ENCODE peak calls at places on chromosomes 1 and 21, in six cellular contexts. K, O, M, Q, H and U are unnamed samples.

GRCh38 chr1:163589735-163590134 is 268.0 kb downstream of the NUF2 start:
- DNase-seq in K (no peak), O (no peak), M (no peak), Q (no peak), H (no peak), U (no peak)

GRCh38 chr1:198794498-198794897 is 155.7 kb downstream of the PTPRC start:
- DNase-seq in K (no peak), O (no peak), M (no peak), Q (no peak), H (peak; percentile 75), U (no peak)

GRCh38 chr21:42297372-42297771 is 17.8 kb downstream of the TFF3 start:
- DNase-seq in K (no peak), O (no peak), M (no peak), Q (no peak), H (no peak), U (no peak)

GRCh38 chr1:211501671-211502413 is 9.9 kb upstream of the RD3 start:
- DNase-seq in K (no peak), O (no peak), M (no peak), Q (no peak), H (peak; percentile 33), U (no peak)

GRCh38 chr1:234214129-234214910 is 158.9 kb upstream of the COA6 start:
- DNase-seq in K (no peak), O (peak; percentile 14), M (peak; percentile 85), Q (peak; percentile 28), H (no peak), U (peak; percentile 83)

GRCh38 chr1:92476071-92476607 is 10.6 kb downstream of the GFI1 start:
- DNase-seq in K (no peak), O (peak; percentile 41), M (peak; percentile 80), Q (no peak), H (no peak), U (peak; percentile 32)

GRCh38 chr1:1943834-1944570 is 24.9 kb upstream of the TMEM52 start:
- DNase-seq in K (no peak), O (peak; percentile 54), M (peak; percentile 92), Q (peak; percentile 56), H (peak; percentile 31), U (peak; percentile 95)

GRCh38 chr1:184157396-184157747 is 105.8 kb downstream of the TSEN15 start:
- DNase-seq in K (no peak), O (no peak), M (no peak), Q (no peak), H (no peak), U (no peak)

GRCh38 chr1:234141006-234141405 is 232.2 kb upstream of the COA6 start:
- DNase-seq in K (no peak), O (no peak), M (no peak), Q (no peak), H (no peak), U (no peak)

GRCh38 chr1:205451759-205452164 is 4.1 kb downstream of the BLACAT1 start:
- DNase-seq in K (no peak), O (no peak), M (no peak), Q (no peak), H (no peak), U (peak; percentile 88)

GRCh38 chr1:25689686-25690381 is 73.2 kb downstream of the MAN1C1 start:
- DNase-seq in K (no peak), O (no peak), M (no peak), Q (no peak), H (no peak), U (no peak)

GRCh38 chr21:39670741-39671140 is 58.0 kb downstream of the B3GALT5 start:
- DNase-seq in K (no peak), O (no peak), M (no peak), Q (no peak), H (no peak), U (no peak)

GRCh38 chr1:40153073-40153770 is 8.0 kb upstream of the RLF start:
- DNase-seq in K (no peak), O (no peak), M (no peak), Q (no peak), H (peak; percentile 82), U (peak; percentile 21)

GRCh38 chr1:189693140-189693539 is 784.5 kb downstream of the BRINP3 start:
- DNase-seq in K (no peak), O (no peak), M (no peak), Q (no peak), H (peak; percentile 23), U (no peak)

GRCh38 chr1:8169364-8170058 is 143.4 kb upstream of the ERRFI1 start:
- DNase-seq in K (peak; percentile 53), O (peak; percentile 67), M (no peak), Q (peak; percentile 65), H (peak; percentile 92), U (no peak)

GRCh38 chr1:245301162-245301580 is 146.4 kb downstream of the KIF26B start:
- DNase-seq in K (no peak), O (no peak), M (no peak), Q (peak; percentile 15), H (peak; percentile 89), U (no peak)
- H3K4me3 ChIP-seq in K (no peak overlapping the region), O (no peak overlapping the region), M (no peak overlapping the region), Q (no peak overlapping the region), H (peak overlapping the region; percentile 18), U (no peak overlapping the region)

GRCh38 chr1:218717611-218718010 is 372.5 kb downstream of the TGFB2 start:
- DNase-seq in K (no peak), O (no peak), M (no peak), Q (no peak), H (peak; percentile 59), U (no peak)

GRCh38 chr1:218715961-218716669 is 371.0 kb downstream of the TGFB2 start:
- DNase-seq in K (no peak), O (no peak), M (no peak), Q (no peak), H (no peak), U (no peak)

GRCh38 chr1:218718977-218719376 is 373.8 kb downstream of the TGFB2 start:
- DNase-seq in K (no peak), O (no peak), M (no peak), Q (no peak), H (peak; percentile 42), U (no peak)

DNA sequence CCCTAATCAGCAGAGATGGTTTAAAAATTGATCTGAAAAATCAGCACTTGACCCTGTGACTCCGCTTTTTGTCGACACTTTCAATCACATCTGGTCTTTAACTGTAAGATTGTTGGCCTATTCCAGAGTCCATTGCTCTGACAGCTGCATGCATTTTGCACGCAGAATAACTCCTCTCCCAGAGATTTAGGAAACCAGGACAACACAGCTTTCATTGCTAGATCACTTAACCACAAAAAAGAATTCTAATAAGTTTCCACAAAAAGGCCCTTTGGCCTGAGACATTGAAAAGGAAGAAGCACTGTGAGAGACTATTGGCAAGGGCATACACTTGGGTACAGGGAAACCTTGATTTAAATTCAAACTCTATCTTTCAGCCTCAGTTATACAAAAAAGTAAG is 373.1 kb downstream of the TGFB2 start:
- DNase-seq in K (peak; percentile 31), O (no peak), M (no peak), Q (no peak), H (no peak), U (no peak)
- H3K4me3 ChIP-seq in K (no peak overlapping the region), O (no peak overlapping the region), M (no peak overlapping the region), Q (no peak overlapping the region), H (no peak overlapping the region), U (no peak overlapping the region)

DNA sequence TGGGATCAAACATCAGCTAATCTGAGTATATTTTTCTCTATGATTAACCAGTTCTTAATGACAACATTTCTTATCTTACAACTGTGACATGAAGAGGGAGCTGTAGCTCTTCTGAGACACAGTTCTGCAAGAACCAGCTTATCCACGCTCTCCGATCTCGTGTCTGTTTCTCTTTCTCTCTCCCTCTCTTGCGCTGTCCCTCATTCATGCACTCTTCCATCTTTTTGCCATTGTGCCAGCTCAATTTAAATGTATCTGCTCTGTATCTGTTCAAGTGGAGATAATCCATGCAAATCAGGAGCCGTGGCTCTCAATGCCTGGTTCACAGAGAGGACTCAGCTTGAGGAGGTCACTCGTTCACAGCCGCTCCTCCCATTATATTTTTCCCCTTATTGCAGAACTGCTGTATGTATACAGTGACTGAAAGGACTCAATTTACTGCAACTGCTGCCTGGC is 494.7 kb upstream of the ADGRL2 start:
- DNase-seq in K (no peak), O (no peak), M (no peak), Q (peak; percentile 51), H (peak; percentile 73), U (peak; percentile 29)
- H3K4me3 ChIP-seq in K (peak overlapping the region; percentile 43), O (peak overlapping the region; percentile 41), M (peak overlapping the region; percentile 67), Q (peak overlapping the region; percentile 55), H (peak overlapping the region; percentile 62), U (peak overlapping the region; percentile 25)

GRCh38 chr1:159853417-159853816 is 9.0 kb downstream of the VSIG8 start:
- DNase-seq in K (no peak), O (no peak), M (no peak), Q (no peak), H (no peak), U (no peak)
- H3K4me3 ChIP-seq in K (no peak overlapping the region), O (no peak overlapping the region), M (peak overlapping the region; percentile 88), Q (no peak overlapping the region), H (no peak overlapping the region), U (no peak overlapping the region)

DNA sequence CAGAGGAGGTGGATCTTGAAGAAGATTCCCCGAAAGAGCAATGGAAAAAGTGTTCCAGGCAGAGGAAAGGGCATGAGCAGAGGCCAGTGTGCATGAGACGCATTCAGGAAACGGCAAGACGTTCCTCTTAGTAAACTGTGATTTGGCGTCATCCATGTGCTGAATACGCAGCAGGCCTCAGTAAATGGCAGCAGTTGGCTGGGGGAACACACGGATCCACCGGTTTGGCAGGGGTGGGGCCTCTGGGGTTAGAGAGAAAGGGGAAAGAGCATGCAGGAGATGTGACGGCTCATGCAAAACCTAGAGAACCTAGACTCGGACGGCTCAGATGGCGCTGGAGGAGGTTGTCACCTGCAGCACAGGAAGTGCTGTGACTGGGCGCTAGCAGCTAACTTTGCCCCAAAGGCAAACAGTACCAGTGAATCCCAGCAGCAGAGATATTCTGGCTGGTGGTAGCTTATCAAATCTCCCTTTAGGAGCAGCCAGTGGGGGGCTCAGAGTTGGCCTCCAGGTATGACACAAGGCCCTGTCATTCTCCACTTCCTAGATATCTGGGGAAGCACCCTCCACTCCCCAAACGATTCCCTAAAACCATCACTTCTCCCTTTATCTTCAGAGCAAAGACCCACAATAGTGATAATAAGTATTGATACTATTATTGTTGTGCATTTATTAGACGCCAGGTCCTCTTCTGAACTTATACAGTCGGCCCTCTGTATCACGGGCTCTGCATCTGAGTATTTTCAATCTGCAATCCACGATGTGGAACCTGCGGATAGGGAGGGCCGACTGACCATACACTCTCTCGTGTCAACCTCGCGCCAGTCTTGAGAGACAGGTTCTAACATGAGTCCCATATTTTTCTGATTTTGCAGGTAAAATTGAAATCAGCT is 7.6 kb downstream of the LAPTM5 start:
- DNase-seq in K (no peak), O (peak; percentile 63), M (peak; percentile 92), Q (no peak), H (no peak), U (no peak)
- H3K4me3 ChIP-seq in K (no peak overlapping the region), O (no peak overlapping the region), M (peak overlapping the region; percentile 80), Q (no peak overlapping the region), H (no peak overlapping the region), U (no peak overlapping the region)

GRCh38 chr1:230206976-230207375 is 139.9 kb downstream of the GALNT2 start:
- DNase-seq in K (no peak), O (no peak), M (no peak), Q (no peak), H (no peak), U (no peak)

GRCh38 chr1:230207598-230207997 is 140.6 kb downstream of the GALNT2 start:
- DNase-seq in K (no peak), O (no peak), M (no peak), Q (no peak), H (no peak), U (no peak)

GRCh38 chr1:230208619-230209261 is 141.7 kb downstream of the GALNT2 start:
- DNase-seq in K (no peak), O (no peak), M (no peak), Q (no peak), H (no peak), U (no peak)

GRCh38 chr1:230204852-230205251 is 137.8 kb downstream of the GALNT2 start:
- DNase-seq in K (no peak), O (peak; percentile 78), M (no peak), Q (no peak), H (peak; percentile 11), U (no peak)

GRCh38 chr1:230205719-230206198 is 138.7 kb downstream of the GALNT2 start:
- DNase-seq in K (no peak), O (no peak), M (no peak), Q (no peak), H (peak; percentile 63), U (no peak)
- H3K4me3 ChIP-seq in K (no peak overlapping the region), O (no peak overlapping the region), M (no peak overlapping the region), Q (no peak overlapping the region), H (no peak overlapping the region), U (no peak overlapping the region)